ENCODE peak calls at places on chromosomes 1 and 21, in seven cellular contexts. Z, V, P, S, U, C and F are unnamed samples.

GRCh38 chr21:41711416-41712023 is 55.3 kb downstream of the RIPK4 start:
- DNase-seq in Z (no peak), V (no peak), P (no peak), S (no peak), U (no peak), C (no peak), F (no peak)

GRCh38 chr1:116119876-116120275 is 8.7 kb downstream of the MAB21L3 start:
- DNase-seq in Z (no peak), V (no peak), P (no peak), S (no peak), U (no peak), C (no peak), F (no peak)

GRCh38 chr1:234667891-234668576 is 58.1 kb upstream of the IRF2BP2 start:
- DNase-seq in Z (no peak), V (no peak), P (peak; percentile 38), S (no peak), U (no peak), C (no peak), F (no peak)

GRCh38 chr1:87833158-87833557 is 504.5 kb downstream of the LMO4 start:
- DNase-seq in Z (peak; percentile 93), V (no peak), P (no peak), S (no peak), U (no peak), C (no peak), F (no peak)

GRCh38 chr1:89608627-89609338 is 24.1 kb upstream of the LRRC8C start:
- DNase-seq in Z (no peak), V (no peak), P (no peak), S (no peak), U (no peak), C (peak; percentile 54), F (peak; percentile 36)

GRCh38 chr1:82391712-82392111 is 591.0 kb downstream of the ADGRL2 start:
- DNase-seq in Z (no peak), V (no peak), P (no peak), S (no peak), U (no peak), C (no peak), F (no peak)

GRCh38 chr1:156848461-156849150 is 10.3 kb downstream of the INSRR start:
- DNase-seq in Z (no peak), V (no peak), P (no peak), S (no peak), U (no peak), C (peak; percentile 44), F (no peak)

GRCh38 chr1:211632808-211633522 is 42.5 kb downstream of the NEK2 start:
- DNase-seq in Z (peak; percentile 77), V (peak; percentile 27), P (peak; percentile 83), S (no peak), U (no peak), C (no peak), F (no peak)